ENCODE peak calls at places on chromosomes 13 and 19, in six cellular contexts. One of them, this sample, is unnamed.

GRCh38 chr19:56837004-56837403 is 3.5 kb downstream of the PEG3 start:
- DNase-seq in K562: no peak
- DNase-seq in A549: no peak
- DNase-seq in adrenal gland: peak
- DNase-seq in lower leg skin: no peak
- DNase-seq in tibial nerve: no peak
- DNase-seq in this sample: no peak

GRCh38 chr13:27079421-27079958 is 92.1 kb downstream of the USP12 start:
- DNase-seq in K562: no peak
- DNase-seq in A549: no peak
- DNase-seq in adrenal gland: no peak
- DNase-seq in lower leg skin: no peak
- DNase-seq in tibial nerve: no peak
- DNase-seq in this sample: no peak

GRCh38 chr13:98150836-98151489 is 8.1 kb downstream of the FARP1 start:
- DNase-seq in K562: no peak
- DNase-seq in A549: no peak
- DNase-seq in adrenal gland: no peak
- DNase-seq in lower leg skin: no peak
- DNase-seq in tibial nerve: no peak
- DNase-seq in this sample: no peak

GRCh38 chr13:69565334-69565733 is 542.3 kb upstream of the ATXN8OS start:
- DNase-seq in K562: peak
- DNase-seq in A549: peak
- DNase-seq in adrenal gland: peak
- DNase-seq in lower leg skin: no peak
- DNase-seq in tibial nerve: no peak
- DNase-seq in this sample: peak

GRCh38 chr19:10752237-10752912 is 34.5 kb downstream of the DNM2 start:
- DNase-seq in K562: no peak
- DNase-seq in A549: no peak
- DNase-seq in adrenal gland: no peak
- DNase-seq in lower leg skin: no peak
- DNase-seq in tibial nerve: no peak
- DNase-seq in this sample: no peak

GRCh38 chr13:93727301-93728141 is 500.9 kb downstream of the GPC6 start:
- DNase-seq in K562: no peak
- DNase-seq in A549: no peak
- DNase-seq in adrenal gland: no peak
- DNase-seq in lower leg skin: no peak
- DNase-seq in tibial nerve: no peak
- DNase-seq in this sample: no peak

GRCh38 chr19:28500319-28500718 is 712.6 kb downstream of the UQCRFS1 start:
- DNase-seq in K562: no peak
- DNase-seq in A549: no peak
- DNase-seq in adrenal gland: no peak
- DNase-seq in lower leg skin: no peak
- DNase-seq in tibial nerve: no peak
- DNase-seq in this sample: no peak

GRCh38 chr13:38262211-38262610 is 87.4 kb upstream of the UFM1 start:
- DNase-seq in K562: no peak
- DNase-seq in A549: no peak
- DNase-seq in adrenal gland: no peak
- DNase-seq in lower leg skin: no peak
- DNase-seq in tibial nerve: no peak
- DNase-seq in this sample: no peak

GRCh38 chr19:12789904-12790619 is 1.2 kb upstream of the JUNB start:
- DNase-seq in K562: peak
- DNase-seq in A549: peak
- DNase-seq in adrenal gland: peak
- DNase-seq in lower leg skin: peak
- DNase-seq in tibial nerve: peak
- DNase-seq in this sample: peak

GRCh38 chr13:59906413-59907027 is 257.2 kb downstream of the DIAPH3 start:
- DNase-seq in K562: peak
- DNase-seq in A549: no peak
- DNase-seq in adrenal gland: no peak
- DNase-seq in lower leg skin: no peak
- DNase-seq in tibial nerve: no peak
- DNase-seq in this sample: peak

GRCh38 chr19:12769689-12770088 is 5.7 kb downstream of the HOOK2 start:
- DNase-seq in K562: no peak
- DNase-seq in A549: no peak
- DNase-seq in adrenal gland: peak
- DNase-seq in lower leg skin: no peak
- DNase-seq in tibial nerve: no peak
- DNase-seq in this sample: peak

GRCh38 chr19:37932985-37933953 is 26.3 kb downstream of the SIPA1L3 start:
- DNase-seq in K562: no peak
- DNase-seq in A549: peak
- DNase-seq in adrenal gland: no peak
- DNase-seq in lower leg skin: no peak
- DNase-seq in tibial nerve: no peak
- DNase-seq in this sample: no peak

GRCh38 chr13:110628952-110629701 is 13.8 kb downstream of the NAXD start:
- DNase-seq in K562: no peak
- DNase-seq in A549: no peak
- DNase-seq in adrenal gland: no peak
- DNase-seq in lower leg skin: no peak
- DNase-seq in tibial nerve: no peak
- DNase-seq in this sample: no peak

GRCh38 chr13:110265682-110266430 is 41.1 kb downstream of the COL4A1 start:
- DNase-seq in K562: no peak
- DNase-seq in A549: no peak
- DNase-seq in adrenal gland: no peak
- DNase-seq in lower leg skin: no peak
- DNase-seq in tibial nerve: no peak
- DNase-seq in this sample: no peak

GRCh38 chr19:35816846-35817245 is 4.2 kb upstream of the PRODH2 start:
- DNase-seq in K562: no peak
- DNase-seq in A549: no peak
- DNase-seq in adrenal gland: no peak
- DNase-seq in lower leg skin: no peak
- DNase-seq in tibial nerve: no peak
- DNase-seq in this sample: no peak

GRCh38 chr19:10288662-10289166 is 1.0 kb upstream of the ICAM5 start:
- DNase-seq in K562: peak
- DNase-seq in A549: peak
- DNase-seq in adrenal gland: no peak
- DNase-seq in lower leg skin: no peak
- DNase-seq in tibial nerve: no peak
- DNase-seq in this sample: peak

GRCh38 chr13:113947321-113948033 is 26.4 kb downstream of the C13orf46 start:
- DNase-seq in K562: peak
- DNase-seq in A549: no peak
- DNase-seq in adrenal gland: peak
- DNase-seq in lower leg skin: peak
- DNase-seq in tibial nerve: peak
- DNase-seq in this sample: peak

GRCh38 chr13:46010148-46010547 is 42.4 kb downstream of the ZC3H13 start:
- DNase-seq in K562: no peak
- DNase-seq in A549: no peak
- DNase-seq in adrenal gland: no peak
- DNase-seq in lower leg skin: no peak
- DNase-seq in tibial nerve: no peak
- DNase-seq in this sample: peak

DNA sequence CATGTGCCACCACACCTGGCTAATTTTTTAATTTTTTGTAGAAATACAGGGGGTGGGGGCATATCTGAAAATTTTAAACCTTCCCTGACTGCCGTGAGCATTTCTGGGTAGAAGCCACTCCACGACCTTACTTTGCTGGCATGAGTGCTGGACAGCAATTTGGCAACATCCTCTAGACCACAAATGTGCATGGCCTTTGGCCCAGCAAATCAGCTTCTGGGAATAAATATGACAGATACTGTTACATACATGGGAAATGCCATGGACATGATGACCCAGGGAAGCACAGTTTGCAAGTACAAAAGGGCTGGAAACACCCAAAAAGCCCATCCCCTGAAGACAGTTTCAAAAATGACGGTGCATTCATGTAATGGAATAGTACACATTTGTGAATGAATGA is 3.2 kb upstream of the PVR start:
- DNase-seq in K562: no peak
- DNase-seq in A549: no peak
- DNase-seq in adrenal gland: no peak
- DNase-seq in lower leg skin: no peak
- DNase-seq in tibial nerve: no peak
- DNase-seq in this sample: no peak
- TF ChIP-seq POLR2A in K562: no peak
- TF ChIP-seq POLR2A in A549: no peak
- TF ChIP-seq POLR2A in adrenal gland: no peak
- TF ChIP-seq POLR2A in lower leg skin: no peak
- TF ChIP-seq POLR2A in tibial nerve: no peak
- TF ChIP-seq POLR2A in this sample: no peak

GRCh38 chr19:4115050-4115817 is 8.7 kb downstream of the MAP2K2 start:
- DNase-seq in K562: no peak
- DNase-seq in A549: no peak
- DNase-seq in adrenal gland: peak
- DNase-seq in lower leg skin: no peak
- DNase-seq in tibial nerve: no peak
- DNase-seq in this sample: no peak
- TF ChIP-seq POLR2A in K562: no peak
- TF ChIP-seq POLR2A in A549: no peak
- TF ChIP-seq POLR2A in adrenal gland: peak
- TF ChIP-seq POLR2A in lower leg skin: no peak
- TF ChIP-seq POLR2A in tibial nerve: no peak
- TF ChIP-seq POLR2A in this sample: no peak

GRCh38 chr19:49497047-49497789 is 984 bp downstream of the RPS11 start:
- DNase-seq in K562: peak
- DNase-seq in A549: peak
- DNase-seq in adrenal gland: peak
- DNase-seq in lower leg skin: peak
- DNase-seq in tibial nerve: peak
- DNase-seq in this sample: peak
- TF ChIP-seq POLR2A in K562: peak
- TF ChIP-seq POLR2A in A549: peak
- TF ChIP-seq POLR2A in adrenal gland: peak
- TF ChIP-seq POLR2A in lower leg skin: no peak
- TF ChIP-seq POLR2A in tibial nerve: no peak
- TF ChIP-seq POLR2A in this sample: peak

DNA sequence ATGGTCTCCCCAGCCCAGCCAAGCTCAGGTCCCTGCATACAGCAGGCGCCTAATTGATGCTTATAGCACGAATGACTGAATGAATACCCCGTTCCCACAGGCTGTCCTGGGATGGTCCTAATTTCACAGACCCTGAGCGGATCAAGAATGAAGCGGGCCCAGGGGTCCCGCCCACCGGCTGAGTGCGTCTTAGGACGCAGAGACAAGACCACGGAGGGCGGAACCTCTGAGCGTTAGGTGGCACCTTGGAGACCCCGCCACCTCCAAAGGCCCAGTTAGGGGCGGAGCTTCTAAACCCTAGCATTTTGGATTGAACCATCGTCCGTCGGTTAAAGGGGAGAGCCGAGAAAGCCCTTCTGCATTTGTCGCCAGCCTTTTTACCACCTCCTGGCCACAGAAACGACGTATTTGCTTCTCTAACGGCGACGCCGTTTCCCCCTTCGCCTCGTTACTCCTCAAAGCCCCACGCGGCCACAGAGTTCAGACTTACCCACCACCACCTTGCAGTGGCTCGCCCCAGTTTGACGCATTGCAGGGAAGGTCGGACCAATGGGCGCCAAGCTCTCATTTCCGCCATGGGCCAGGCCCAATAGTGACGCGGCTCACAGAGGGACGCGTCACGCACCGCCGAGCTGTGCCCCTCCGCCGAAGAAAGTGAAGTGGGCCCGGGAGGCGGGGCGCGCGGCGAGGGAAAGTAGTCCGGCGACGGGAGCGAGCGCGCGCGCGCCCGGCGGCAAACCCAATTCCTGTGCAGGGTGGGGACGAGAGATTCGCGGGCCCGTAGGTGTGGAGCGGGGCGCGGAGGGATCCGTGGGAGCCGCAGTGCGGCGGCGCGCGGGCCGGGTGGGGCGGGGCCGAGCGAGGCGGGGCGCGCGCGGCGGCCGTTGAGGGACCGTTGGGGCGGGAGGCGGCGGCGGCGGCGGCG is 475 bp upstream of the CALM3 start:
- DNase-seq in K562: peak
- DNase-seq in A549: peak
- DNase-seq in adrenal gland: peak
- DNase-seq in lower leg skin: peak
- DNase-seq in tibial nerve: peak
- DNase-seq in this sample: peak
- TF ChIP-seq POLR2A in K562: peak
- TF ChIP-seq POLR2A in A549: peak
- TF ChIP-seq POLR2A in adrenal gland: peak
- TF ChIP-seq POLR2A in lower leg skin: no peak
- TF ChIP-seq POLR2A in tibial nerve: no peak
- TF ChIP-seq POLR2A in this sample: peak

GRCh38 chr19:45005787-45006186 is 4.5 kb downstream of the RELB start:
- DNase-seq in K562: no peak
- DNase-seq in A549: no peak
- DNase-seq in adrenal gland: no peak
- DNase-seq in lower leg skin: no peak
- DNase-seq in tibial nerve: no peak
- DNase-seq in this sample: no peak

GRCh38 chr19:45008554-45008953 is 7.3 kb downstream of the RELB start:
- DNase-seq in K562: no peak
- DNase-seq in A549: no peak
- DNase-seq in adrenal gland: no peak
- DNase-seq in lower leg skin: no peak
- DNase-seq in tibial nerve: no peak
- DNase-seq in this sample: no peak

GRCh38 chr19:45011959-45012358 is 10.7 kb downstream of the RELB start:
- DNase-seq in K562: no peak
- DNase-seq in A549: no peak
- DNase-seq in adrenal gland: no peak
- DNase-seq in lower leg skin: no peak
- DNase-seq in tibial nerve: no peak
- DNase-seq in this sample: no peak

GRCh38 chr19:45010306-45010705 is 9.0 kb downstream of the RELB start:
- DNase-seq in K562: peak
- DNase-seq in A549: no peak
- DNase-seq in adrenal gland: no peak
- DNase-seq in lower leg skin: no peak
- DNase-seq in tibial nerve: no peak
- DNase-seq in this sample: no peak

GRCh38 chr19:45009625-45010255 is 8.5 kb downstream of the RELB start:
- DNase-seq in K562: no peak
- DNase-seq in A549: no peak
- DNase-seq in adrenal gland: no peak
- DNase-seq in lower leg skin: no peak
- DNase-seq in tibial nerve: no peak
- DNase-seq in this sample: no peak
- TF ChIP-seq POLR2A in K562: no peak
- TF ChIP-seq POLR2A in A549: no peak
- TF ChIP-seq POLR2A in adrenal gland: no peak
- TF ChIP-seq POLR2A in lower leg skin: no peak
- TF ChIP-seq POLR2A in tibial nerve: no peak
- TF ChIP-seq POLR2A in this sample: no peak

DNA sequence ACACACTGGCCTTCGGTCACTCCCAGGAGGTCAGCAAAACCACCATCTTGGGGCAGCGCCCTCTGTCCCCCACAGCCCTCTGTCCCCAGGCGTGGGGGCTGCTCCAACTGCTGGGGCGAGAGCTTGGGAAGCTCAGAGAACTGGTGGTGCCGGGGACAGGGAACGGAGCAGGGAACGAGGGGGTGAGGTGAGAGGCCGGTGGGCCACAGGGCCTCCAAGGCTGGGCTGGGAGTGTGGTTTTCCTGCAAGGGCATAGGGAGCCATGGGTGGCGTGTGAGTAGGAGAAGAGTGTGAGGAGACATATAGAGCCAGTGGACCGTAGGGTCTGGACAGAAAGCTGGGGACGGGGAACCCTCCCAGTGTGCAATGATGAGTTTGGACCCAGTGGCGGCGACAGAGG is 34.1 kb downstream of the F2RL3 start:
- DNase-seq in K562: no peak
- DNase-seq in A549: no peak
- DNase-seq in adrenal gland: no peak
- DNase-seq in lower leg skin: no peak
- DNase-seq in tibial nerve: no peak
- DNase-seq in this sample: no peak
- TF ChIP-seq POLR2A in K562: no peak
- TF ChIP-seq POLR2A in A549: no peak
- TF ChIP-seq POLR2A in adrenal gland: no peak
- TF ChIP-seq POLR2A in lower leg skin: no peak
- TF ChIP-seq POLR2A in tibial nerve: no peak
- TF ChIP-seq POLR2A in this sample: no peak

This sample was measured in erythroblast.